ENCODE peak calls at places on chromosomes 7 and 10, in five cellular contexts. One of them, this sample, is unnamed.

GRCh38 chr7:98470131-98470985 is 69.5 kb upstream of the BAIAP2L1 start:
- DNase-seq in amniotic epithelial cell: no peak
- DNase-seq in putamen: no peak
- DNase-seq in iPS DF 19.7: no peak
- DNase-seq in fibroblast of lung: no peak
- DNase-seq in this sample: no peak

GRCh38 chr7:135390829-135391228 is 119.1 kb downstream of the CNOT4 start:
- DNase-seq in amniotic epithelial cell: no peak
- DNase-seq in iPS DF 19.7: no peak
- DNase-seq in putamen: no peak
- DNase-seq in fibroblast of lung: no peak
- DNase-seq in this sample: no peak

GRCh38 chr10:79401015-79401921 is 44.2 kb downstream of the ZCCHC24 start:
- DNase-seq in amniotic epithelial cell: peak; percentile 39
- DNase-seq in putamen: no peak
- DNase-seq in fibroblast of lung: peak; percentile 85
- DNase-seq in iPS DF 19.7: no peak
- DNase-seq in this sample: peak; percentile 84

GRCh38 chr7:27532256-27532783 is 130.4 kb downstream of the HIBADH start:
- DNase-seq in fibroblast of lung: peak; percentile 60
- DNase-seq in amniotic epithelial cell: peak; percentile 19
- DNase-seq in putamen: no peak
- DNase-seq in iPS DF 19.7: no peak
- DNase-seq in this sample: peak; percentile 53

GRCh38 chr7:95781967-95782586 is 9.7 kb downstream of the DYNC1I1 start:
- DNase-seq in amniotic epithelial cell: no peak
- DNase-seq in putamen: no peak
- DNase-seq in iPS DF 19.7: no peak
- DNase-seq in fibroblast of lung: no peak
- DNase-seq in this sample: no peak

GRCh38 chr7:31603076-31603475 is 83.9 kb upstream of the PPP1R17 start:
- DNase-seq in putamen: no peak
- DNase-seq in amniotic epithelial cell: no peak
- DNase-seq in fibroblast of lung: no peak
- DNase-seq in iPS DF 19.7: no peak
- DNase-seq in this sample: no peak

GRCh38 chr7:124062171-124062570 is 29.3 kb upstream of the TMEM229A start:
- DNase-seq in fibroblast of lung: no peak
- DNase-seq in putamen: no peak
- DNase-seq in iPS DF 19.7: no peak
- DNase-seq in amniotic epithelial cell: peak; percentile 63
- DNase-seq in this sample: no peak

GRCh38 chr7:156811706-156812105 is 81.3 kb downstream of the LMBR1 start:
- DNase-seq in iPS DF 19.7: no peak
- DNase-seq in amniotic epithelial cell: no peak
- DNase-seq in fibroblast of lung: no peak
- DNase-seq in putamen: no peak
- DNase-seq in this sample: no peak

GRCh38 chr7:40944981-40945585 is 757.8 kb downstream of the INHBA start:
- DNase-seq in amniotic epithelial cell: no peak
- DNase-seq in iPS DF 19.7: no peak
- DNase-seq in putamen: no peak
- DNase-seq in fibroblast of lung: no peak
- DNase-seq in this sample: no peak

GRCh38 chr10:100128951-100129350 is 47.3 kb upstream of the CPN1 start:
- DNase-seq in amniotic epithelial cell: no peak
- DNase-seq in putamen: no peak
- DNase-seq in iPS DF 19.7: no peak
- DNase-seq in fibroblast of lung: no peak
- DNase-seq in this sample: no peak

GRCh38 chr7:78970440-78970916 is 483.0 kb downstream of the MAGI2 start:
- DNase-seq in putamen: no peak
- DNase-seq in fibroblast of lung: no peak
- DNase-seq in amniotic epithelial cell: no peak
- DNase-seq in iPS DF 19.7: no peak
- DNase-seq in this sample: no peak

GRCh38 chr10:119663866-119664698 is 12.9 kb downstream of the BAG3 start:
- DNase-seq in fibroblast of lung: no peak
- DNase-seq in iPS DF 19.7: no peak
- DNase-seq in amniotic epithelial cell: peak; percentile 55
- DNase-seq in putamen: no peak
- DNase-seq in this sample: peak; percentile 76

GRCh38 chr7:30612658-30613265 is 18.1 kb downstream of the GARS1 start:
- DNase-seq in iPS DF 19.7: no peak
- DNase-seq in putamen: no peak
- DNase-seq in amniotic epithelial cell: no peak
- DNase-seq in fibroblast of lung: no peak
- DNase-seq in this sample: no peak

GRCh38 chr7:151059362-151060112 is at the start of gene SLC4A2:
- DNase-seq in iPS DF 19.7: no peak
- DNase-seq in putamen: peak; percentile 92
- DNase-seq in amniotic epithelial cell: peak; percentile 69
- DNase-seq in fibroblast of lung: peak; percentile 64
- DNase-seq in this sample: peak; percentile 72

GRCh38 chr7:157347217-157347904 is 10.6 kb downstream of the DNAJB6 start:
- DNase-seq in fibroblast of lung: peak; percentile 88
- DNase-seq in amniotic epithelial cell: peak; percentile 84
- DNase-seq in iPS DF 19.7: no peak
- DNase-seq in putamen: no peak
- DNase-seq in this sample: peak; percentile 65